ENCODE peak calls at places on chromosomes 5 and 9, in ten cellular contexts. W is HepG2, P is endothelial cell of umbilical vein, Z is suprapubic skin, S is transverse colon, U is breast epithelium, Y is GM12878, G is HCT116, L is H1, A is SK-N-SH. D is an unnamed sample.

GRCh38 chr5:134289509-134290113 is 63.7 kb upstream of the PPP2CA start:
- DNase-seq in W (peak; percentile 84), S (peak; percentile 51), Y (peak; percentile 24), U (no peak), L (peak; percentile 59), Z (no peak), P (peak; percentile 79), G (peak; percentile 83), A (peak; percentile 69), D (no peak)

GRCh38 chr9:76911971-76912370 is 6.1 kb upstream of the PRUNE2 start:
- DNase-seq in P (no peak), G (peak; percentile 7), A (no peak), W (no peak), Z (no peak), U (no peak), S (no peak), Y (no peak), L (no peak), D (no peak)

GRCh38 chr9:70484232-70485130 is 70.0 kb upstream of the KLF9 start:
- DNase-seq in W (peak; percentile 59), Z (no peak), U (no peak), G (peak; percentile 68), Y (no peak), S (peak; percentile 42), P (peak; percentile 81), L (no peak), A (peak; percentile 74), D (no peak)

GRCh38 chr9:96136992-96137665 is 164.8 kb downstream of the HSD17B3 start:
- DNase-seq in Y (peak; percentile 69), S (peak; percentile 80), W (no peak), G (no peak), U (no peak), P (peak; percentile 56), L (no peak), A (no peak), Z (no peak), D (no peak)

GRCh38 chr9:131216806-131217205 is 59.5 kb downstream of the FAM78A start:
- DNase-seq in A (no peak), P (peak; percentile 94), U (no peak), Y (no peak), Z (no peak), S (no peak), G (no peak), W (no peak), L (no peak), D (no peak)

GRCh38 chr5:159752622-159753275 is 163.5 kb upstream of the ADRA1B start:
- DNase-seq in W (no peak), L (no peak), Y (no peak), U (no peak), Z (no peak), P (no peak), G (no peak), S (no peak), A (no peak), D (no peak)

GRCh38 chr9:121912812-121913627 is 180.1 kb downstream of the TTLL11 start:
- DNase-seq in A (no peak), U (no peak), G (no peak), Y (no peak), P (no peak), Z (no peak), W (no peak), L (no peak), S (no peak), D (no peak)

GRCh38 chr9:92247296-92247695 is 46.2 kb downstream of the IARS1 start:
- DNase-seq in P (no peak), S (no peak), Y (no peak), L (no peak), A (no peak), Z (no peak), W (no peak), U (no peak), G (no peak), D (no peak)

GRCh38 chr5:38598994-38599611 is 42.7 kb upstream of the LIFR start:
- DNase-seq in Z (no peak), U (no peak), G (peak; percentile 42), P (peak; percentile 87), S (no peak), W (peak; percentile 16), A (no peak), Y (no peak), L (no peak), D (no peak)

GRCh38 chr9:5621327-5621726 is 7.6 kb upstream of the RIC1 start:
- DNase-seq in Y (no peak), A (no peak), P (peak; percentile 69), G (peak; percentile 63), L (no peak), U (no peak), S (no peak), W (no peak), Z (no peak), D (no peak)

GRCh38 chr5:171628344-171628743 is 157.3 kb upstream of the SMIM23 start:
- DNase-seq in G (no peak), S (no peak), P (no peak), A (no peak), L (no peak), Y (no peak), W (no peak), U (no peak), Z (no peak), D (no peak)

DNA sequence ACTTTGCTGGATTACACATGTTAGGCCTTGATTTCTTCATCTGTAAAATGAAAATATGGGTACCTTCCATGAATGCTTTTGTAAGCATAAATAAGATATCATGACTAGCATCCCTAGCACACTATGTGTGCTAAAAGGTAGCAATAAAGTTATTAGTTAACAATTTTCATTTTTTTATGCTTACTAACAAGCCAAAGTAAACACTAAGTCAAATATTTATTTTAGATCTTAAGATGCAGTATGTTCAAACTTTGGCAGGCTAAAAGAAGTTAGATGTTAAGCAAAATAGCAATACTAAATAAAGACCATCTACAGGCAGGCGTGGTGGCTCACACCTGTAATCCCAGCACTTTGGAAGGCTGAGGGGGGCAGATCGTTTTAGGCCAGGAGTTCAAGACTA is 169.1 kb downstream of the BNC2 start:
- DNase-seq in G (no peak), P (no peak), S (no peak), Z (no peak), L (no peak), Y (no peak), W (no peak), U (no peak), A (no peak), D (no peak)
- H3K27ac ChIP-seq in G (no peak overlapping the region), P (no peak overlapping the region), S (no peak overlapping the region), Z (no peak overlapping the region), L (no peak overlapping the region), Y (no peak overlapping the region), W (no peak overlapping the region), U (no peak overlapping the region), A (no peak overlapping the region), D (no peak overlapping the region)

DNA sequence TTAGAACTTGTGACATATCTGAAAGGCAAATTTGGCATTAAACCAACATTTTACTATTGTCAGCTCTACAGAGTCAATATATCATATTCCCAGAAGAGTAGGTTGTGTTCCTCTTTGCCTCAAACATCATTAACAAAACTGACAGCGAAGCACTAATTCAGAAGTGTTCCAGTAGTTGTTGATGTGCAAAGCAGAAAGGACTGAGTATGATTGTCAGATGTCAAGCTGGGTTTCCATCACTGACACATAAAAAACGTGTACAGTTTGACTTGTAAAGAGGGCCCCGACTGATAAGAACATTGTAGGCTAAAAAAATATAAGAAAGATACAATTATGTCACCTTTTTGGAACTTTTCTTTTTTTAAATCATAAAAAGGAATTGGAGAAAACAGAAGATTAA is 101.5 kb upstream of the ZNF608 start:
- DNase-seq in Z (no peak), P (no peak), G (no peak), W (no peak), A (no peak), Y (no peak), S (no peak), L (no peak), U (no peak), D (no peak)
- TF ChIP-seq POLR2AphosphoS5 in Z (no peak), P (no peak), G (no peak), W (no peak), A (no peak), Y (no peak), S (no peak), L (no peak), U (no peak), D (no peak)

GRCh38 chr9:127538849-127539258 is 73.2 kb upstream of the STXBP1 start:
- DNase-seq in A (no peak), G (no peak), S (no peak), P (no peak), L (no peak), Y (no peak), U (no peak), Z (no peak), W (no peak), D (no peak)

GRCh38 chr9:127540664-127541041 is 71.4 kb upstream of the STXBP1 start:
- DNase-seq in A (no peak), Z (no peak), Y (no peak), L (peak; percentile 71), U (peak; percentile 79), G (no peak), W (no peak), P (no peak), S (no peak), D (no peak)

GRCh38 chr9:127539982-127540663 is 72.0 kb upstream of the STXBP1 start:
- DNase-seq in A (no peak), L (no peak), P (no peak), S (no peak), Z (no peak), W (no peak), U (peak; percentile 87), G (no peak), Y (no peak), D (no peak)

GRCh38 chr9:127537792-127538191 is 74.3 kb upstream of the STXBP1 start:
- DNase-seq in G (no peak), L (no peak), Y (no peak), W (no peak), P (no peak), Z (no peak), A (peak; percentile 59), U (no peak), S (no peak), D (no peak)

DNA sequence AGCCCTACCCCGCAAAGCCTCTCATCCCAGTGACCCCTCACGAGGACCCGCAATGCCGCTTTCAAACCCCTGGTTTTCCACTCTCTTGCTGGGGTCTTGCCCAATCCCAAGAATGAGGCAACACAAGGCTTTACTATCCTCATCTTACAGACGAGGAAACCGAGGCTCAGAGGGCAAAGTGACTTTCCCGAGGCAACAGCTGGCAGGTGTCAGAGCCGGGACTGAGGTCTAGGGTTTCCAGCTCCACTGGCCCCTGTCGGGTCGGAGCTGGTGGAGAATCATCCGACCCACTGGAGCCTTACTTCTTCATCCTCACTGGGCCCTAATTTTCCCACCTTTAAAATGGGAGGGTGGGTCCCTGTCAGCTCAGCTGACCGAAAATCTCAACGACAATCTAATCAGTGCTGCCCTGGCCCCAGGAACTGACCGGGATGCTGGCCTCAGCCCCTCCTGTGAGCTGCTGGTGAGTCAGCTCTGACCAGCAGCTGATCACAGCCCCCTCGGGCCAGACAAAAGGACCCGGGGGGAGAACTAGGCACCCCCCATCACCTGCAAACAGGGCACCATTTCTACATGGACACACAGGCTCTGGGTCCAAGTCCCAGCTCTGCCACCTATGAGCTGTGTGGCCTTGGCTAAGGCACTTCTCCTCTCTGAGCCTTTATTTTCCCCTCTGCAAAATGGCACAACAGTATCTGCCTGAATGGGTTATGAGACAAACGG is 72.7 kb upstream of the STXBP1 start:
- DNase-seq in S (no peak), P (peak; percentile 49), U (no peak), A (no peak), Y (no peak), L (no peak), Z (no peak), G (no peak), W (no peak), D (no peak)
- H3K27ac ChIP-seq in S (peak overlapping the region; percentile 70), P (peak overlapping the region; percentile 68), U (peak overlapping the region; percentile 88), A (peak overlapping the region; percentile 17), Y (no peak overlapping the region), L (no peak overlapping the region), Z (peak overlapping the region; percentile 85), G (no peak overlapping the region), W (no peak overlapping the region), D (no peak overlapping the region)

GRCh38 chr9:113888361-113888760 is 12.3 kb downstream of the ZNF618 start:
- DNase-seq in Y (no peak), U (no peak), G (no peak), P (no peak), W (no peak), L (no peak), A (no peak), S (no peak), Z (no peak), D (no peak)
- TF ChIP-seq POLR2AphosphoS5 in Y (no peak), U (no peak), G (no peak), P (no peak), W (no peak), L (no peak), A (no peak), S (no peak), Z (no peak), D (no peak)